ENCODE peak calls at places on chromosomes 16 and 17, in seven cellular contexts. One of them, this sample, is unnamed.

GRCh38 chr17:75927286-75927922 is 13.4 kb downstream of the FBF1 start:
- DNase-seq in psoas muscle: no peak
- DNase-seq in CD8-positive, alpha-beta T cell: no peak
- DNase-seq in aorta: peak
- DNase-seq in hepatocyte: no peak
- DNase-seq in fibroblast of pulmonary artery: no peak
- DNase-seq in lung: peak
- DNase-seq in this sample: peak

GRCh38 chr16:86424968-86425367 is 85.4 kb upstream of the FOXF1 start:
- DNase-seq in psoas muscle: no peak
- DNase-seq in CD8-positive, alpha-beta T cell: no peak
- DNase-seq in aorta: no peak
- DNase-seq in hepatocyte: no peak
- DNase-seq in fibroblast of pulmonary artery: no peak
- DNase-seq in lung: no peak
- DNase-seq in this sample: no peak

GRCh38 chr16:64011650-64012049 is 1110.2 kb downstream of the CDH11 start:
- DNase-seq in psoas muscle: no peak
- DNase-seq in CD8-positive, alpha-beta T cell: no peak
- DNase-seq in aorta: no peak
- DNase-seq in hepatocyte: no peak
- DNase-seq in fibroblast of pulmonary artery: no peak
- DNase-seq in lung: no peak
- DNase-seq in this sample: no peak

GRCh38 chr17:76370261-76370993 is 14.0 kb upstream of the SPHK1 start:
- DNase-seq in psoas muscle: peak
- DNase-seq in CD8-positive, alpha-beta T cell: no peak
- DNase-seq in aorta: peak
- DNase-seq in hepatocyte: no peak
- DNase-seq in fibroblast of pulmonary artery: peak
- DNase-seq in lung: peak
- DNase-seq in this sample: no peak

GRCh38 chr17:62871291-62871690 is 63.2 kb upstream of the MARCHF10 start:
- DNase-seq in psoas muscle: no peak
- DNase-seq in CD8-positive, alpha-beta T cell: no peak
- DNase-seq in aorta: no peak
- DNase-seq in hepatocyte: no peak
- DNase-seq in fibroblast of pulmonary artery: no peak
- DNase-seq in lung: no peak
- DNase-seq in this sample: no peak

GRCh38 chr17:8436169-8436932 is 667 bp downstream of the NDEL1 start:
- DNase-seq in psoas muscle: peak
- DNase-seq in CD8-positive, alpha-beta T cell: peak
- DNase-seq in aorta: peak
- DNase-seq in hepatocyte: peak
- DNase-seq in fibroblast of pulmonary artery: peak
- DNase-seq in lung: peak
- DNase-seq in this sample: peak

GRCh38 chr17:81557276-81558114 is 5.3 kb upstream of the FAAP100 start:
- DNase-seq in psoas muscle: no peak
- DNase-seq in CD8-positive, alpha-beta T cell: no peak
- DNase-seq in aorta: no peak
- DNase-seq in hepatocyte: no peak
- DNase-seq in fibroblast of pulmonary artery: no peak
- DNase-seq in lung: no peak
- DNase-seq in this sample: no peak

GRCh38 chr17:8046306-8046928 is 7.6 kb downstream of the ALOX15B start:
- DNase-seq in psoas muscle: no peak
- DNase-seq in CD8-positive, alpha-beta T cell: no peak
- DNase-seq in aorta: no peak
- DNase-seq in hepatocyte: no peak
- DNase-seq in fibroblast of pulmonary artery: no peak
- DNase-seq in lung: no peak
- DNase-seq in this sample: no peak

GRCh38 chr16:88062341-88062861 is 111.2 kb downstream of the BANP start:
- DNase-seq in psoas muscle: peak
- DNase-seq in CD8-positive, alpha-beta T cell: no peak
- DNase-seq in aorta: peak
- DNase-seq in hepatocyte: peak
- DNase-seq in fibroblast of pulmonary artery: peak
- DNase-seq in lung: no peak
- DNase-seq in this sample: no peak

GRCh38 chr17:61126476-61127240 is 273.0 kb upstream of the TBX2 start:
- DNase-seq in psoas muscle: no peak
- DNase-seq in CD8-positive, alpha-beta T cell: no peak
- DNase-seq in aorta: no peak
- DNase-seq in hepatocyte: no peak
- DNase-seq in fibroblast of pulmonary artery: no peak
- DNase-seq in lung: no peak
- DNase-seq in this sample: no peak

GRCh38 chr17:77297693-77298666 is 157.2 kb downstream of the SEC14L1 start:
- DNase-seq in psoas muscle: no peak
- DNase-seq in CD8-positive, alpha-beta T cell: no peak
- DNase-seq in aorta: no peak
- DNase-seq in hepatocyte: no peak
- DNase-seq in fibroblast of pulmonary artery: no peak
- DNase-seq in lung: no peak
- DNase-seq in this sample: no peak

GRCh38 chr16:2777231-2777902 is at the start of gene ELOB:
- DNase-seq in psoas muscle: peak
- DNase-seq in CD8-positive, alpha-beta T cell: peak
- DNase-seq in aorta: peak
- DNase-seq in hepatocyte: peak
- DNase-seq in fibroblast of pulmonary artery: peak
- DNase-seq in lung: peak
- DNase-seq in this sample: peak

GRCh38 chr17:17154556-17154955 is 51.6 kb downstream of the PLD6 start:
- DNase-seq in psoas muscle: no peak
- DNase-seq in CD8-positive, alpha-beta T cell: no peak
- DNase-seq in aorta: no peak
- DNase-seq in hepatocyte: no peak
- DNase-seq in fibroblast of pulmonary artery: no peak
- DNase-seq in lung: no peak
- DNase-seq in this sample: no peak

GRCh38 chr17:65231086-65231485 is 93.9 kb downstream of the RGS9 start:
- DNase-seq in psoas muscle: no peak
- DNase-seq in CD8-positive, alpha-beta T cell: no peak
- DNase-seq in aorta: no peak
- DNase-seq in hepatocyte: no peak
- DNase-seq in fibroblast of pulmonary artery: no peak
- DNase-seq in lung: no peak
- DNase-seq in this sample: no peak

GRCh38 chr17:67435122-67435521 is 58.0 kb downstream of the PITPNC1 start:
- DNase-seq in psoas muscle: no peak
- DNase-seq in CD8-positive, alpha-beta T cell: peak
- DNase-seq in aorta: no peak
- DNase-seq in hepatocyte: no peak
- DNase-seq in fibroblast of pulmonary artery: peak
- DNase-seq in lung: no peak
- DNase-seq in this sample: no peak

GRCh38 chr17:79046501-79047280 is 22.7 kb downstream of the C1QTNF1 start:
- DNase-seq in psoas muscle: peak
- DNase-seq in CD8-positive, alpha-beta T cell: no peak
- DNase-seq in aorta: peak
- DNase-seq in hepatocyte: no peak
- DNase-seq in fibroblast of pulmonary artery: no peak
- DNase-seq in lung: no peak
- DNase-seq in this sample: no peak

GRCh38 chr16:50475170-50475569 is 73.0 kb upstream of the NKD1 start:
- DNase-seq in psoas muscle: no peak
- DNase-seq in CD8-positive, alpha-beta T cell: no peak
- DNase-seq in aorta: no peak
- DNase-seq in hepatocyte: no peak
- DNase-seq in fibroblast of pulmonary artery: no peak
- DNase-seq in lung: no peak
- DNase-seq in this sample: no peak

GRCh38 chr17:56891751-56892150 is 22.1 kb downstream of the TRIM25 start:
- DNase-seq in psoas muscle: peak
- DNase-seq in CD8-positive, alpha-beta T cell: peak
- DNase-seq in aorta: peak
- DNase-seq in hepatocyte: no peak
- DNase-seq in fibroblast of pulmonary artery: no peak
- DNase-seq in lung: peak
- DNase-seq in this sample: no peak

GRCh38 chr16:84478172-84478948 is 26.1 kb downstream of the MEAK7 start:
- DNase-seq in psoas muscle: no peak
- DNase-seq in CD8-positive, alpha-beta T cell: no peak
- DNase-seq in aorta: no peak
- DNase-seq in hepatocyte: peak
- DNase-seq in fibroblast of pulmonary artery: peak
- DNase-seq in lung: no peak
- DNase-seq in this sample: no peak

GRCh38 chr17:82825540-82826124 is 14.2 kb downstream of the ZNF750 start:
- DNase-seq in psoas muscle: no peak
- DNase-seq in CD8-positive, alpha-beta T cell: no peak
- DNase-seq in aorta: no peak
- DNase-seq in hepatocyte: no peak
- DNase-seq in fibroblast of pulmonary artery: no peak
- DNase-seq in lung: no peak
- DNase-seq in this sample: no peak

GRCh38 chr17:68318103-68318991 is 27.1 kb downstream of the ARSG start:
- DNase-seq in psoas muscle: peak
- DNase-seq in CD8-positive, alpha-beta T cell: no peak
- DNase-seq in aorta: no peak
- DNase-seq in hepatocyte: peak
- DNase-seq in fibroblast of pulmonary artery: peak
- DNase-seq in lung: no peak
- DNase-seq in this sample: no peak

GRCh38 chr16:52076332-52077115 is 470.4 kb downstream of the TOX3 start:
- DNase-seq in psoas muscle: no peak
- DNase-seq in CD8-positive, alpha-beta T cell: no peak
- DNase-seq in aorta: no peak
- DNase-seq in hepatocyte: no peak
- DNase-seq in fibroblast of pulmonary artery: no peak
- DNase-seq in lung: no peak
- DNase-seq in this sample: no peak

GRCh38 chr17:79992657-79993389 is 42.8 kb downstream of the TBC1D16 start:
- DNase-seq in psoas muscle: no peak
- DNase-seq in CD8-positive, alpha-beta T cell: no peak
- DNase-seq in aorta: no peak
- DNase-seq in hepatocyte: no peak
- DNase-seq in fibroblast of pulmonary artery: no peak
- DNase-seq in lung: no peak
- DNase-seq in this sample: no peak

GRCh38 chr17:65312718-65313382 is 175.7 kb downstream of the RGS9 start:
- DNase-seq in psoas muscle: no peak
- DNase-seq in CD8-positive, alpha-beta T cell: no peak
- DNase-seq in aorta: no peak
- DNase-seq in hepatocyte: no peak
- DNase-seq in fibroblast of pulmonary artery: no peak
- DNase-seq in lung: no peak
- DNase-seq in this sample: no peak

GRCh38 chr16:22195695-22196558 is 10.2 kb upstream of the EEF2K start:
- DNase-seq in psoas muscle: peak
- DNase-seq in CD8-positive, alpha-beta T cell: peak
- DNase-seq in aorta: peak
- DNase-seq in hepatocyte: peak
- DNase-seq in fibroblast of pulmonary artery: peak
- DNase-seq in lung: peak
- DNase-seq in this sample: peak

GRCh38 chr16:73054131-73054496 is 6.2 kb upstream of the ZFHX3 start:
- DNase-seq in psoas muscle: no peak
- DNase-seq in CD8-positive, alpha-beta T cell: no peak
- DNase-seq in aorta: no peak
- DNase-seq in hepatocyte: no peak
- DNase-seq in fibroblast of pulmonary artery: no peak
- DNase-seq in lung: no peak
- DNase-seq in this sample: no peak
- H3K4me3 ChIP-seq in psoas muscle: peak
- H3K4me3 ChIP-seq in CD8-positive, alpha-beta T cell: no peak
- H3K4me3 ChIP-seq in aorta: no peak
- H3K4me3 ChIP-seq in hepatocyte: no peak
- H3K4me3 ChIP-seq in fibroblast of pulmonary artery: no peak
- H3K4me3 ChIP-seq in lung: no peak
- H3K4me3 ChIP-seq in this sample: no peak

GRCh38 chr16:66578596-66579531 is at the start of gene CMTM2:
- DNase-seq in psoas muscle: no peak
- DNase-seq in CD8-positive, alpha-beta T cell: no peak
- DNase-seq in aorta: peak
- DNase-seq in hepatocyte: no peak
- DNase-seq in fibroblast of pulmonary artery: no peak
- DNase-seq in lung: no peak
- DNase-seq in this sample: no peak
- H3K4me3 ChIP-seq in psoas muscle: peak
- H3K4me3 ChIP-seq in CD8-positive, alpha-beta T cell: peak
- H3K4me3 ChIP-seq in aorta: no peak
- H3K4me3 ChIP-seq in hepatocyte: no peak
- H3K4me3 ChIP-seq in fibroblast of pulmonary artery: no peak
- H3K4me3 ChIP-seq in lung: peak
- H3K4me3 ChIP-seq in this sample: peak

DNA sequence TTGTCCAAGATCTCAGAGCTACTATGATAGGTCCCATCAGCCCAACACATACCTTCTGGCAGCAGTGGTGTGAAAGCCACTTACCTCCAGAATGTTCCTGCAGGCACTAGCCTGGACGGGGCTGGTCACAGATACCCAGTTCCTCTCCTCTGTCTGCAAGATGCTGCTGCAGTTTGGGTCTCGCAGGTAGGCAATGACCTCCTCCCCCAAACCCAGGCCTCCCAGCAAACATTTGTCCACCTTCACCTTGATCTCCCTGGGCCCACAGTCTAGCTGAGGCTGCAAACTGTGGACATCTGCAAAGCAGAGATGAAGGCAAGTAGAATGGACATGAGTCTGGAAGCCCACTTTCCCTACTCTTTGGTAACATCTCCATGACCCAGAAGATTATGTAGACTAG is 7.1 kb downstream of the GP2 start:
- DNase-seq in psoas muscle: no peak
- DNase-seq in CD8-positive, alpha-beta T cell: no peak
- DNase-seq in aorta: no peak
- DNase-seq in hepatocyte: no peak
- DNase-seq in fibroblast of pulmonary artery: no peak
- DNase-seq in lung: no peak
- DNase-seq in this sample: no peak
- H3K4me3 ChIP-seq in psoas muscle: no peak
- H3K4me3 ChIP-seq in CD8-positive, alpha-beta T cell: no peak
- H3K4me3 ChIP-seq in aorta: no peak
- H3K4me3 ChIP-seq in hepatocyte: no peak
- H3K4me3 ChIP-seq in fibroblast of pulmonary artery: no peak
- H3K4me3 ChIP-seq in lung: no peak
- H3K4me3 ChIP-seq in this sample: no peak

GRCh38 chr16:67528870-67529638 is 425 bp downstream of the RIPOR1 start:
- DNase-seq in psoas muscle: no peak
- DNase-seq in CD8-positive, alpha-beta T cell: no peak
- DNase-seq in aorta: no peak
- DNase-seq in hepatocyte: peak
- DNase-seq in fibroblast of pulmonary artery: peak
- DNase-seq in lung: no peak
- DNase-seq in this sample: peak

GRCh38 chr16:67531247-67531646 is 2.6 kb downstream of the RIPOR1 start:
- DNase-seq in psoas muscle: no peak
- DNase-seq in CD8-positive, alpha-beta T cell: no peak
- DNase-seq in aorta: no peak
- DNase-seq in hepatocyte: no peak
- DNase-seq in fibroblast of pulmonary artery: no peak
- DNase-seq in lung: no peak
- DNase-seq in this sample: no peak

GRCh38 chr16:67528222-67528869 is at the start of gene RIPOR1:
- DNase-seq in psoas muscle: peak
- DNase-seq in CD8-positive, alpha-beta T cell: no peak
- DNase-seq in aorta: peak
- DNase-seq in hepatocyte: peak
- DNase-seq in fibroblast of pulmonary artery: no peak
- DNase-seq in lung: no peak
- DNase-seq in this sample: peak

GRCh38 chr16:67529639-67530012 is 997 bp downstream of the RIPOR1 start:
- DNase-seq in psoas muscle: no peak
- DNase-seq in CD8-positive, alpha-beta T cell: no peak
- DNase-seq in aorta: no peak
- DNase-seq in hepatocyte: no peak
- DNase-seq in fibroblast of pulmonary artery: peak
- DNase-seq in lung: no peak
- DNase-seq in this sample: no peak

GRCh38 chr16:67530013-67530939 is 1.6 kb downstream of the RIPOR1 start:
- DNase-seq in psoas muscle: peak
- DNase-seq in CD8-positive, alpha-beta T cell: no peak
- DNase-seq in aorta: peak
- DNase-seq in hepatocyte: peak
- DNase-seq in fibroblast of pulmonary artery: peak
- DNase-seq in lung: peak
- DNase-seq in this sample: peak
- H3K4me3 ChIP-seq in psoas muscle: peak
- H3K4me3 ChIP-seq in CD8-positive, alpha-beta T cell: peak
- H3K4me3 ChIP-seq in aorta: peak
- H3K4me3 ChIP-seq in hepatocyte: peak
- H3K4me3 ChIP-seq in fibroblast of pulmonary artery: peak
- H3K4me3 ChIP-seq in lung: peak
- H3K4me3 ChIP-seq in this sample: peak